ENCODE peak calls at places on chromosomes 3 and 15, in seven cellular contexts. F, Y, X, R, J, U and P are unnamed samples. For H3K9me3 and H3K4me1, the result is how much of the 10 kb centered on the place peaks cover.

GRCh38 chr3:177385831-177386301 is 188.6 kb upstream of the TBL1XR1 start:
- DNase-seq in U (no peak), F (no peak), X (no peak), Y (no peak), J (no peak), R (peak), P (no peak)

GRCh38 chr15:38793181-38793580 is 228.6 kb upstream of the RASGRP1 start:
- DNase-seq in X (no peak), F (no peak), R (no peak), U (no peak), Y (no peak), J (no peak), P (no peak)

GRCh38 chr3:56894912-56895431 is 93.2 kb upstream of the ARHGEF3 start:
- DNase-seq in J (no peak), Y (no peak), U (no peak), R (no peak), F (no peak), X (peak), P (no peak)

GRCh38 chr3:161423911-161424522 is 52.7 kb upstream of the SPTSSB start:
- DNase-seq in J (no peak), U (no peak), Y (peak), F (no peak), R (peak), X (no peak), P (no peak)

GRCh38 chr3:14319654-14320182 is 82.7 kb upstream of the SLC6A6 start:
- DNase-seq in F (no peak), Y (no peak), X (no peak), U (peak), J (peak), R (peak), P (peak)

GRCh38 chr3:141000027-141000663 is 51.0 kb upstream of the SPSB4 start:
- DNase-seq in F (peak), J (peak), U (peak), X (peak), Y (peak), R (peak), P (peak)

GRCh38 chr3:133448478-133449122 is 48.7 kb downstream of the BFSP2 start:
- DNase-seq in F (no peak), Y (no peak), R (no peak), U (peak), X (peak), J (peak), P (no peak)

GRCh38 chr3:161163297-161163696 is 57.8 kb upstream of the NMD3 start:
- DNase-seq in F (no peak), J (no peak), Y (no peak), X (no peak), R (peak), U (no peak), P (no peak)

GRCh38 chr3:113117511-113118302 is 93.7 kb upstream of the BOC start:
- DNase-seq in Y (no peak), R (no peak), U (no peak), F (no peak), X (no peak), J (no peak), P (no peak)

GRCh38 chr3:38573606-38574005 is 75.9 kb downstream of the SCN5A start:
- DNase-seq in X (no peak), J (no peak), Y (no peak), U (no peak), R (no peak), F (no peak), P (no peak)

GRCh38 chr3:113912551-113913246 is 35.1 kb upstream of the ZDHHC23 start:
- DNase-seq in X (peak), R (peak), J (peak), Y (no peak), U (peak), F (no peak), P (peak)

GRCh38 chr15:71362556-71362955 is 247.3 kb downstream of the THSD4 start:
- DNase-seq in F (no peak), U (no peak), Y (no peak), J (no peak), R (no peak), X (no peak), P (no peak)

GRCh38 chr15:90675464-90675863 is 41.7 kb upstream of the BLM start:
- DNase-seq in Y (no peak), F (no peak), U (no peak), R (no peak), J (no peak), X (no peak), P (no peak)

GRCh38 chr3:174132006-174132405 is 727.1 kb upstream of the NAALADL2 start:
- DNase-seq in F (no peak), J (no peak), R (no peak), Y (no peak), X (no peak), U (no peak), P (no peak)

GRCh38 chr3:113436794-113437193 is 4.5 kb downstream of the CFAP44 start:
- DNase-seq in U (no peak), J (no peak), F (no peak), X (no peak), R (peak), Y (no peak), P (no peak)

GRCh38 chr15:82566690-82567089 is 26.4 kb upstream of the RPS17 start:
- DNase-seq in F (no peak), R (no peak), U (no peak), Y (no peak), X (no peak), J (no peak), P (no peak)

GRCh38 chr3:194979173-194979572 is 291.8 kb downstream of the XXYLT1 start:
- DNase-seq in U (no peak), F (no peak), Y (no peak), J (no peak), X (no peak), R (no peak), P (no peak)

GRCh38 chr3:59812778-59813558 is 763.1 kb upstream of the CFAP20DC start:
- DNase-seq in X (no peak), U (no peak), Y (no peak), F (no peak), R (no peak), J (no peak), P (no peak)

GRCh38 chr3:141830508-141830907 is 45.9 kb upstream of the ATP1B3 start:
- DNase-seq in U (no peak), R (peak), F (no peak), X (no peak), Y (no peak), J (no peak), P (no peak)

GRCh38 chr3:8238434-8238833 is 263.2 kb upstream of the LMCD1 start:
- DNase-seq in F (no peak), R (no peak), J (no peak), U (no peak), Y (no peak), X (no peak), P (no peak)

GRCh38 chr15:35705885-35706590 is 160.1 kb upstream of the DPH6 start:
- DNase-seq in U (no peak), R (no peak), J (peak), F (no peak), X (no peak), Y (no peak), P (no peak)

GRCh38 chr15:41919954-41920538 is 26.2 kb upstream of the SPTBN5 start:
- DNase-seq in X (no peak), R (no peak), Y (peak), U (no peak), F (no peak), J (peak), P (no peak)

GRCh38 chr3:51393096-51393495 is 2.0 kb downstream of the RBM15B start:
- DNase-seq in F (no peak), R (no peak), X (no peak), U (no peak), J (no peak), Y (no peak), P (no peak)

GRCh38 chr15:51536965-51537574 is 85.5 kb downstream of the DMXL2 start:
- DNase-seq in F (no peak), Y (peak), X (no peak), R (no peak), U (peak), J (no peak), P (no peak)

GRCh38 chr3:116280130-116280740 is 165.1 kb downstream of the LSAMP start:
- DNase-seq in F (no peak), X (no peak), Y (no peak), U (no peak), R (no peak), J (no peak), P (no peak)

GRCh38 chr3:118734664-118735063 is 300.0 kb downstream of the IGSF11 start:
- DNase-seq in U (no peak), X (no peak), Y (no peak), F (no peak), R (no peak), J (no peak), P (no peak)

GRCh38 chr3:14353486-14353885 is 48.9 kb upstream of the SLC6A6 start:
- DNase-seq in Y (no peak), F (no peak), J (no peak), X (no peak), U (no peak), R (no peak), P (no peak)

GRCh38 chr3:107641572-107642307 is 119.0 kb downstream of the BBX start:
- DNase-seq in U (no peak), J (no peak), F (no peak), Y (no peak), X (no peak), R (no peak), P (no peak)

GRCh38 chr15:56736881-56737707 is 3.8 kb upstream of the ZNF280D start:
- DNase-seq in U (no peak), F (no peak), X (no peak), R (no peak), J (no peak), Y (no peak), P (no peak)

GRCh38 chr15:63466378-63467192 is 37.8 kb upstream of the USP3 start:
- DNase-seq in J (peak), X (peak), R (peak), F (no peak), U (peak), Y (peak), P (peak)

GRCh38 chr3:99875573-99875924 is 57.9 kb downstream of the CMSS1 start:
- DNase-seq in R (peak), Y (no peak), X (no peak), U (peak), J (no peak), F (no peak), P (no peak)

GRCh38 chr3:117558681-117559080 is 849.1 kb downstream of the TUSC7 start:
- DNase-seq in F (no peak), X (no peak), R (no peak), J (no peak), U (no peak), Y (no peak), P (no peak)

GRCh38 chr3:28617821-28618220 is 269.2 kb upstream of the AZI2 start:
- DNase-seq in Y (no peak), J (no peak), X (no peak), U (no peak), F (no peak), R (no peak), P (no peak)

GRCh38 chr15:65303687-65304392 is 637 bp upstream of the RNU5B-1 start:
- DNase-seq in U (peak), R (peak), J (peak), Y (peak), X (no peak), F (peak), P (no peak)

GRCh38 chr3:38580450-38581382 is 68.8 kb downstream of the SCN5A start:
- DNase-seq in X (no peak), Y (no peak), J (no peak), U (no peak), F (peak), R (no peak), P (no peak)

GRCh38 chr3:132350814-132351213 is 33.6 kb downstream of the ACP3 start:
- DNase-seq in R (no peak), X (no peak), Y (no peak), U (no peak), J (no peak), F (no peak), P (no peak)

GRCh38 chr15:47781527-47781926 is 64.2 kb downstream of the SEMA6D start:
- DNase-seq in F (no peak), J (no peak), X (no peak), Y (no peak), U (no peak), R (no peak), P (no peak)

GRCh38 chr3:151308089-151308488 is 8.5 kb downstream of the GPR87 start:
- DNase-seq in F (no peak), Y (no peak), U (no peak), R (no peak), X (no peak), J (no peak), P (no peak)

GRCh38 chr15:25249236-25250010 is 189.4 kb downstream of the UBE3A start:
- DNase-seq in J (no peak), F (peak), R (no peak), X (no peak), U (no peak), Y (no peak), P (no peak)
- H3K9me3 ChIP-seq in J (under half), F (under half), R (half or more), X (under half), U (half or more), Y (half or more), P (under half)

DNA sequence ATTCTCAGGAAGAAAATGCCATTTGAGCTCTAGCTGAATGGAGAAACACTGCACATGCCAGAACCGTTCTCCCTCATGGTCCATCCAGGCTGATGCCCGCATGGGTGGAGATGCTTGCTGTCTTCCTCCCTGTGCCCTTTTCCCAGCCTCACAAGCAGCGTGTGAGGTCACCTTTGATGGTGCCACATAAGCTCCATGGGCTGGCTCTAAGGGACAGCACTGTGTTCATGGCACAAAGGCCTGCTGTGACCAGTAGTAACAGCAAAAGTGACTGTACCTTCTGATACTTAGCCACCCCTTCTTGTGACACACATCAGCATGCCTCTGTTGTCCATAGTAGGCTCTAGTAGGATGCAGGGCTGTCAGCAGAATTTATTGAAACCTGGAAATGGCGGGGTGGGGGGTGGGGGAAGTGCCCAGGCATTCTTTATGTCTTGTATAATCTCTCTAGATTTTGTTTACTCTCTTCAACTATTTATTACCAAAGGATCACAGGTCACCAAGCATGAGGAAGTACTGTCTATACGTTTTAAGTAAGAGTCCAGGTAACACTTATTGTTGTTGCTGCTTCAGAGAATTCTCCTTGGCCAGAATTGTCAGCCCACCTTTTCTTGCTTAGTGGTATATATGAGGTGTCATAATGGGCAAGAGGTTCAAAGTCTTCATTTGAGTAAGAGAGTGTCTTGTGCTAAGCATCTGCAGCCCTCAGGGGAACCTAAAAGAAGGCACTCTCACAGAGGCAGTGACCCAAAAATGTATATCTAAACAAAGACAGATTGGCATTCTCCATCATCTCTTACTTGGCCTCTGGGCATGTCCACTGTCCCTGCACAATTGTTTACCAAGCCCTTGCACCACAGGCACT is 56.5 kb downstream of the RAB7A start:
- DNase-seq in R (no peak), J (no peak), U (no peak), F (no peak), Y (no peak), X (no peak), P (no peak)
- H3K4me1 ChIP-seq in R (under half), J (under half), U (half or more), F (under half), Y (under half), X (under half), P (under half)

GRCh38 chr15:91947370-91947769 is 93.9 kb downstream of the SLCO3A1 start:
- DNase-seq in X (no peak), Y (no peak), F (no peak), J (no peak), U (no peak), R (peak), P (no peak)
- H3K4me3 ChIP-seq in X (no peak), Y (no peak), F (no peak), J (no peak), U (no peak), R (peak), P (no peak)

GRCh38 chr15:25171856-25172687 is 217.3 kb downstream of the SNRPN start:
- DNase-seq in Y (no peak), X (no peak), R (no peak), J (no peak), F (peak), U (no peak), P (no peak)

GRCh38 chr15:25170113-25170731 is 215.4 kb downstream of the SNRPN start:
- DNase-seq in X (no peak), Y (no peak), U (no peak), F (peak), R (no peak), J (no peak), P (no peak)

GRCh38 chr15:25170781-25171110 is 216.0 kb downstream of the SNRPN start:
- DNase-seq in Y (no peak), R (no peak), F (no peak), U (no peak), J (no peak), X (no peak), P (no peak)

GRCh38 chr15:25172691-25173090 is 217.9 kb downstream of the SNRPN start:
- DNase-seq in R (no peak), X (no peak), J (no peak), Y (no peak), F (peak), U (no peak), P (no peak)

GRCh38 chr15:25171111-25171811 is 216.5 kb downstream of the SNRPN start:
- DNase-seq in R (no peak), U (no peak), J (no peak), X (no peak), Y (no peak), F (peak), P (no peak)
- H3K9me3 ChIP-seq in R (under half), U (half or more), J (under half), X (under half), Y (half or more), F (under half), P (under half)

DNA sequence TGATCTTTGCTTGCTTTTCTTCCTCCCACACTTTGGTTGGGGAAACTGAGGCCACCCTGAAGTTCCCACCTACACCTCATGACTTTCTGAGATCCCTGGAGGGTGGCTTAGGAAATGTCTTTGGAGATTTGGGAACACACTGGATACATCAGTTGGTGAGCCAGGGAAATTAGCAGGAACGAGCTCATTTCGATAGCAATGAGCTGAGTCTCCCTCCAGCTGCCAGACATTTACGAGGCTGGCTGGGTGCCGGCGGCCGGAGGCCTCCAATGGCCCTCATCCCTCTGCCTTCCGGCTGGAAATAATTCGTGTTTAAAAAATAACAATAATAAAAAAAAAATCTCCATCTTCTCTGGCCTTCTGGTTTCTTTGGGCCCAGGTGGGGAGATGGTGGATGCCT is 38.8 kb downstream of the SMAD6 start:
- DNase-seq in Y (peak), F (peak), X (no peak), R (no peak), U (peak), J (no peak), P (no peak)
- H3K4me1 ChIP-seq in Y (under half), F (under half), X (under half), R (under half), U (under half), J (under half), P (under half)

GRCh38 chr3:86149054-86149453 is 841.9 kb downstream of the VGLL3 start:
- DNase-seq in X (no peak), R (no peak), Y (no peak), F (no peak), J (no peak), U (no peak), P (no peak)

GRCh38 chr3:86152620-86153019 is 838.3 kb downstream of the VGLL3 start:
- DNase-seq in Y (no peak), J (no peak), F (no peak), X (no peak), R (no peak), U (no peak), P (no peak)

DNA sequence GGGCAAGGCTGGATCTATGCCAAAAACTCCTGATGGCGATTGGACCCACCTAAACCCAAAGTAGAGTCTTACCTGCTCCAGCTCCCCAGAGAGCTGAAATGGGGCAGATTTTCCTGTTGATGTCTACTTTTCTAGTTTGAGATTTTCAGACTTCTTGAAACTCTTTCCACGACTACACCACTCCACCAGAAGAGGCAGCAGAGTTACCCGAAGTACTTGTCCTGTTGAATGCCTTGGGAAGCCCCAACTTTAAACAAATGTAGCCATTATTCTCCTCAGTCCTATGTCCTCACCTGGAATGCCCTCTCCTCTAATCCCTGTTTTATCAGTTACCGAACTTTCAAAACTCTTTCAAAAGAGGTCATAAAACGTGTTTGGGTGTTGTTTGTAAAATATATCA is 843.8 kb downstream of the VGLL3 start:
- DNase-seq in R (no peak), X (no peak), U (no peak), J (no peak), Y (no peak), F (no peak), P (no peak)
- H3K4me3 ChIP-seq in R (no peak), X (no peak), U (no peak), J (no peak), Y (no peak), F (no peak), P (no peak)

GRCh38 chr15:69930754-69931153 is 167.0 kb downstream of the TLE3 start:
- DNase-seq in X (no peak), J (no peak), R (no peak), U (no peak), F (no peak), Y (no peak), P (no peak)

GRCh38 chr15:69926011-69926410 is 171.7 kb downstream of the TLE3 start:
- DNase-seq in R (no peak), X (no peak), U (no peak), Y (no peak), J (no peak), F (no peak), P (no peak)

GRCh38 chr15:69929905-69930630 is 167.6 kb downstream of the TLE3 start:
- DNase-seq in X (no peak), J (no peak), F (no peak), R (no peak), Y (no peak), U (no peak), P (no peak)

GRCh38 chr15:69924531-69924930 is 173.2 kb downstream of the TLE3 start:
- DNase-seq in J (no peak), Y (no peak), X (no peak), R (no peak), U (no peak), F (no peak), P (no peak)

DNA sequence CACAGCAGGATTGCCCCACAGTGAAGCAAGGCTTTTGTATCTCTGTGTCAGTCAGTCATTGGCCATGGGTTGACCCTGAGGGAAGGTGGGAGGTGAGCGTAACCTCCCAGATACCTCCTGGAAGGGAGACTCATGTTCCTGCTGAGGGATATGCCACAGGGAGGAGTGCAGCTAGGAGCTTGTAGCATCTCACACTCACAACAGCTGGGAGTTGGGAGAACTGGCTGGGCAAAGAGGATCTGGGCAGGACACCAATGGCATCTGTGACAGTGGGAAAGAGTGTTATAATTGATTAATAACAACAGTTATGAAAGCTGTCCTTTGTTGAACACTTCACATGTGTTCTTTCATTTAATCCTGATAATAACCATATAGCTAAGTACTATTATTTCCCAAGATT is 171.0 kb downstream of the TLE3 start:
- DNase-seq in R (no peak), U (no peak), X (no peak), F (no peak), J (no peak), Y (no peak), P (no peak)
- H3K9me3 ChIP-seq in R (under half), U (under half), X (under half), F (under half), J (under half), Y (under half), P (under half)